ENCODE peak calls at places on chromosome 9, in four cellular contexts. One of them, this sample, is unnamed.

GRCh38 chr9:70049672-70050271 is 6.1 kb downstream of the MAMDC2 start:
- DNase-seq in heart left ventricle: peak
- DNase-seq in adrenal gland: peak
- DNase-seq in A549: no peak
- DNase-seq in this sample: peak

GRCh38 chr9:35508069-35508468 is 18.2 kb downstream of the RUSC2 start:
- DNase-seq in heart left ventricle: no peak
- DNase-seq in adrenal gland: no peak
- DNase-seq in A549: no peak
- DNase-seq in this sample: no peak

GRCh38 chr9:96139592-96140251 is 162.3 kb downstream of the HSD17B3 start:
- DNase-seq in A549: peak
- DNase-seq in adrenal gland: peak
- DNase-seq in heart left ventricle: no peak
- DNase-seq in this sample: no peak

GRCh38 chr9:13661014-13661413 is 381.5 kb upstream of the MPDZ start:
- DNase-seq in adrenal gland: no peak
- DNase-seq in heart left ventricle: no peak
- DNase-seq in A549: no peak
- DNase-seq in this sample: no peak

GRCh38 chr9:31304576-31304975 is 1079.9 kb upstream of the ACO1 start:
- DNase-seq in A549: peak
- DNase-seq in heart left ventricle: no peak
- DNase-seq in adrenal gland: no peak
- DNase-seq in this sample: no peak

GRCh38 chr9:27866741-27867140 is 293.5 kb upstream of the C9orf72 start:
- DNase-seq in A549: no peak
- DNase-seq in heart left ventricle: no peak
- DNase-seq in adrenal gland: no peak
- DNase-seq in this sample: no peak

GRCh38 chr9:42386477-42386876 is 203.0 kb downstream of the SPATA31A6 start:
- DNase-seq in A549: no peak
- DNase-seq in adrenal gland: no peak
- DNase-seq in heart left ventricle: no peak
- DNase-seq in this sample: no peak

GRCh38 chr9:70085241-70085640 is 41.6 kb downstream of the MAMDC2 start:
- DNase-seq in adrenal gland: no peak
- DNase-seq in heart left ventricle: no peak
- DNase-seq in A549: no peak
- DNase-seq in this sample: no peak

GRCh38 chr9:89740722-89741121 is 135.9 kb downstream of the GADD45G start:
- DNase-seq in adrenal gland: no peak
- DNase-seq in A549: no peak
- DNase-seq in heart left ventricle: no peak
- DNase-seq in this sample: no peak

GRCh38 chr9:126488881-126489404 is 124.8 kb upstream of the LMX1B start:
- DNase-seq in heart left ventricle: no peak
- DNase-seq in A549: no peak
- DNase-seq in adrenal gland: no peak
- DNase-seq in this sample: no peak

GRCh38 chr9:107016383-107016782 is 153.4 kb downstream of the ZNF462 start:
- DNase-seq in heart left ventricle: no peak
- DNase-seq in adrenal gland: no peak
- DNase-seq in A549: no peak
- DNase-seq in this sample: no peak

GRCh38 chr9:109016132-109016531 is 2.8 kb upstream of the CTNNAL1 start:
- DNase-seq in adrenal gland: no peak
- DNase-seq in heart left ventricle: no peak
- DNase-seq in A549: no peak
- DNase-seq in this sample: no peak

GRCh38 chr9:111668026-111668573 is 6.7 kb downstream of the GNG10 start:
- DNase-seq in A549: no peak
- DNase-seq in heart left ventricle: no peak
- DNase-seq in adrenal gland: no peak
- DNase-seq in this sample: no peak

GRCh38 chr9:69380811-69381210 is 55.8 kb downstream of the ENTREP1 start:
- DNase-seq in adrenal gland: no peak
- DNase-seq in heart left ventricle: no peak
- DNase-seq in A549: no peak
- DNase-seq in this sample: no peak

GRCh38 chr9:87655731-87656130 is 70.2 kb upstream of the CTSL start:
- DNase-seq in A549: no peak
- DNase-seq in heart left ventricle: no peak
- DNase-seq in adrenal gland: no peak
- DNase-seq in this sample: no peak

DNA sequence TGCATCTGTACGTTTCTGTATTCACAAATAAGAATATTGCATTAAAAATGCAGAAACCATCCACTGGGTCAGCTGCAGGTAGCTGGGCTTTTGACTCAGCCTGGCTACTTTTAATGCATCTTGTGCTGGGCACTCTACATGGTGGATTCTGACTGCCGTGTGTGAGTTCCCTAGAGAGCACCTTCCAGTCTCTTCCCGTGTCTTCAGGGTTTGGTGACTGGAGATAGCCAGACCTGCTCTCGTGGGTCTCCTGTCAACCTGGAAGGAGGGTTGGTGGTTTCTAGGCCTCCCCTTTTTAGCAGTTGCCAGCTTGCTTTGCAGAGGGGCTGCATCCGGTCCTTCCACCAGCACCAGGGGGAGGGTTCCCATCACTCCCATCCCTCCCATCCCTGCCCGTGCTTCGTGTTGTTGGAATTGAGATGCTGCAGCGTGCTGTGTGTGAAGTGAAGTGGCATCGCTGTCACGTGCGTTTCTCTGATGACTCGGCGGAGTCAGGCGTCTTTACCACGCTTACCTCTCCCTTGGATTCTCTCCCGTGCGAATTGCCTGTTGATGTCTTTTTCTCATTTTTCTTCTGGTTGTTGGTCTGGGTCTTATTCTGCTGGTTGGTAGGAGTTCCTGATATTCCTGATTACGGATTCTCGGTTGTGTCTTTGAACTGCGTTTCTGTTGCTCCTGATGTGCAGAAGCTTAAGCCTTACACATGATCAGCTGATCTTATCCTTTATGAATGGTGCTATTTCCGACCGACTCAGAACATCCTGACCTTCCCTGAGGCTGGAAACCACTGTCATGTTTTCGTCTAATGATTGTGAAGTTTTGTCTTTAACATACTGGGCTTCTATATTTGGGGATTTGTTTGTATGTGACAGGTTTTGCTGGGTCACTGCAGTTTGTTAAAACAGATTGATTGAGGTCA is 16.9 kb downstream of the FBXW5 start:
- DNase-seq in adrenal gland: no peak
- DNase-seq in A549: no peak
- DNase-seq in heart left ventricle: no peak
- DNase-seq in this sample: no peak
- TF ChIP-seq POLR2A in adrenal gland: no peak
- TF ChIP-seq POLR2A in A549: no peak
- TF ChIP-seq POLR2A in heart left ventricle: no peak
- TF ChIP-seq POLR2A in this sample: no peak

DNA sequence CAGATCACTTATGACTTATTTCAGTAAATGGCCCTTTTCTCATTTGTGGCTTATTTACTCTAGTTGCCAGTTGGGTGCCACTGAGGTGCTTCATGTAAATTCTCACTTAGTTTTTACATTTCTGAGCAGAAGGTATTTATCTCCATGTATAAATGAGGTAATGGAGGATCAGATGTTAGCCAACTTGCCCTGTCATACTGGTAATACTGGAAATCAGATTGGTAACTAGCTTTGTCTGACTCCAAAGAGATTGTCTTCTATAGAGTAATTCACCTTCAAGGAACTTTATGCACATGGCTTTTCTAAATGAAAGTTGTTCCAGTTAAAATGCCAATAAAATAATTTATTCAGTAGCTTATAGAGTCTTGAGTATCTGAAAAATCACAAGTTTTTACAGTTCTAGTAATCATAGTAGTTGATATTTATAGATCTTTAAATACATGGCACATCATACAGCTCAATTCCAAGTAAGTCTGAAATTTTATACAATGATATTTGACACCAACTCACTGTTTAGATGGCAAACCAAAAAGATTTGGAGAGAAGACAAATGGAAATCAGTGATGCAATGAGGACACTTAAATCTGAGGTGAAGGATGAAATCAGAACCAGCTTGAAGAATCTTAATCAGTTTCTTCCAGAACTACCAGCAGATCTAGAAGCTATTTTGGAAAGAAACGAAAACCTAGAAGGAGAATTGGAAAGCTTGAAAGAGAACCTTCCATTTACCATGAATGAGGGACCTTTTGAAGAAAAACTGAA is 28.8 kb downstream of the RAB14 start:
- DNase-seq in adrenal gland: no peak
- DNase-seq in A549: no peak
- DNase-seq in heart left ventricle: no peak
- DNase-seq in this sample: no peak
- H3K27ac ChIP-seq in adrenal gland: no peak
- H3K27ac ChIP-seq in A549: no peak
- H3K27ac ChIP-seq in heart left ventricle: no peak
- H3K27ac ChIP-seq in this sample: no peak

DNA sequence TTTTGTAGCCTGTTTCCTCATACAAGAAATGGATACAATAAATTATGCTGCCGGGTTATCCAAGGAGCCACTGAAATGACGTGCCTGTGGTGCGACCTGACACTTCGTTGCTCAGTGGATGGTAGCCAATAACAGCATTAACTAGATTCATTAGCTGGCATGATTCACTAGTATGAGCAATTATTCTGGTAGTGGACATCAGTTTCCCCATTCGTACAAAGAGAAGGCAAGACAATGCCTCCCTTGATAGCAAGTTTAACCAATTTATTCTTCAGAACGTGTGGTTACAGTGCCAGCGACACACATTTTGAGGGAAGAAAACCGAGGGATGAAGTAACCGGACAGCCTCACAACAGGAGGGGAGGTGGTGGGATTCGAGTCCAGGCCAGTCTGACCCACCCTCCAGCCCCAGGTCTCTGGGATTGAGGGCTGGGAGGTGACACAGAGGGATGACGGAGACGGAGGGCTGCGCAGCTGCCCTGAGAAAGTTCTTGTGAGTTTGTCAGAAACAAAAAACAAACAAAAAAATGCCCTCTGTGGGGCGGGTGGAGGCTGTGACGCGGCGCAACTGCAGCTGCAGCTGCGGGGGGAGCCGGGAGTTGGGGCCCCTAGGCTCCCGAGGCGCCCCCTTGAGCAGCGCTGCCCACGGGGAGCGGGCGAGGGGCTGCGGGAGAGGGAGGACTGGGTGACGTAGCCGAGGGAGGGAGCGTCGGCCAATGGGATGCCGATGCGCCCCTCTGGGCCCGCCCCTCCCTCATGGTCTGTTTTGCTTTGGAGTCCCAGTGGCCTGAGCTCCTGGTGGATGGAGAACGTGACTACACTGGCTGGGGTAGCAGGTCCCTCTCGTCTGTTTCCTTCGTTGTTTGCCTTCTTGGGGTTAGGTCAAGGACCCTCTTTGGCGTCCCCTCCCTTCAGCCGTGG is 10.9 kb downstream of the LHX2 start:
- DNase-seq in heart left ventricle: no peak
- DNase-seq in adrenal gland: no peak
- DNase-seq in A549: no peak
- DNase-seq in this sample: no peak
- TF ChIP-seq POLR2A in heart left ventricle: no peak
- TF ChIP-seq POLR2A in adrenal gland: no peak
- TF ChIP-seq POLR2A in A549: no peak
- TF ChIP-seq POLR2A in this sample: no peak

GRCh38 chr9:103804077-103804735 is 289.9 kb upstream of the SMC2 start:
- DNase-seq in adrenal gland: no peak
- DNase-seq in heart left ventricle: no peak
- DNase-seq in A549: peak
- DNase-seq in this sample: no peak
- H3K27ac ChIP-seq in adrenal gland: no peak
- H3K27ac ChIP-seq in heart left ventricle: no peak
- H3K27ac ChIP-seq in A549: peak
- H3K27ac ChIP-seq in this sample: no peak

DNA sequence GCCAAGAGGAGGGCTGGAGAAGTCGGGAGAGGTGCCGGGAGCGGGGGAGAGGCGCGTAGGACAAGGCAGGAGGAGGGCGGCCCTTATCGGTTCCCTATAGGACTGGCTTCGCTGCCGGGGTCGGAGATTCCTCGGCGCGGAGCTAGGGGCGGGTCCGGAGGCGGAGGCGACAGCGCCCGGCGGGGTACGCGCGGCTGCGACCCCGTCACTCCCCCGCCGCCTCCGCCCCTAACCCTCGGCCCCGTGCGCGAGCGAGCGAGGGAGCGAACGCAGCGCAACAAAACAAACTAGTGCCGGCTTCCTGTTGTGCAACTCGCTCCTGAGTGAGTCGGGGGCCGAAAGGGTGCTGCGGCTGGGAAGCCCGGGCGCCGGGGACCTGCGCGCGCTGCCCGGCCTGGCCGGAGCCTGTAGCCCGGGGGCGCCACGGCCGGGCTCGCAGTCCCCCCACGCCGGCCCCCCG is 2.0 kb downstream of the GLIS3 start:
- DNase-seq in A549: peak
- DNase-seq in adrenal gland: peak
- DNase-seq in heart left ventricle: peak
- DNase-seq in this sample: no peak
- TF ChIP-seq POLR2A in A549: peak
- TF ChIP-seq POLR2A in adrenal gland: no peak
- TF ChIP-seq POLR2A in heart left ventricle: peak
- TF ChIP-seq POLR2A in this sample: no peak

DNA sequence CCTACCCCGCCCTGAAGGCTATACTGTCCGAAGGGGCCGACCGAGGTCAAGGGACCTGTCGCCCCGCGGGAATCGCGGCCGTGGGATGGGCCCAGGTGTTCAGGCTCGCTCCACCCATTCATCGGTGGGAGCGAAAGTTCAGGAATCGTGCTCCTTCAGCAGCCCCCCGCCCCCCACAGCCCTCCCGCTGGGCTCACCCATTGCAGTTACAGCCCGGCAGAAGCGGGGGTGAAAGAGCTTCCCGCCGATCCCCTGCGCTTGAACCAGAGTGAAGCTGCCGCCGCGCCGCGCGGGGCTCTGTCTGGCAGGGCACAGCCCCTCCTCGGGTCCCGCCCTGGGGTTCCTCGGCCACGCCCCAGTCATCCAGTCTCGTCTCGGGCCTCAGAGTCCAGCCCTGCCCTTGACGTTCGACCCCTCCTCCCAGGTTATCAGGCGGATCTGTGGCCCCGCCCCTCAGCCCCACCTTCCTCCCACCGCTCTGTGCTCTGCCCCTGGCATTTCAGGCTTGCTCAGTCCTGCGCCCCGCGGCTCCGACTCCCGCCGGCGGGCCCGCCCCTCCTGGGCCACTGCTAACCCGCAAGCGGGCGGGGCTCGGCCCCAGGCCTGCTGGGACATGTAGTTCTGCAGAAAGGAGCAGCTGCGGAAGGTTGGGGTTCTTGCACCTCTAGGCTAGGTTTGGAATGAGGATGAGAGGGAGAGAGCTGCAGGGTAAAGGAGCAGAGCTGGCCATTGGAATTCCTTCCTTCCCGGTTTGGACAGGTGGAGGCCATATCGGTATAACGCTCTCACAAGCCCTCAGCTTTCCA is at the start of gene MYORG:
- DNase-seq in heart left ventricle: peak
- DNase-seq in A549: peak
- DNase-seq in adrenal gland: peak
- DNase-seq in this sample: peak
- H3K27ac ChIP-seq in heart left ventricle: peak
- H3K27ac ChIP-seq in A549: peak
- H3K27ac ChIP-seq in adrenal gland: peak
- H3K27ac ChIP-seq in this sample: peak

GRCh38 chr9:129895376-129896268 is 60.4 kb downstream of the USP20 start:
- DNase-seq in A549: no peak
- DNase-seq in adrenal gland: no peak
- DNase-seq in heart left ventricle: no peak
- DNase-seq in this sample: no peak
- TF ChIP-seq POLR2A in A549: no peak
- TF ChIP-seq POLR2A in adrenal gland: no peak
- TF ChIP-seq POLR2A in heart left ventricle: no peak
- TF ChIP-seq POLR2A in this sample: no peak

GRCh38 chr9:37414503-37414943 is 8.0 kb upstream of the GRHPR start:
- DNase-seq in adrenal gland: no peak
- DNase-seq in heart left ventricle: no peak
- DNase-seq in A549: no peak
- DNase-seq in this sample: no peak
- H3K27ac ChIP-seq in adrenal gland: no peak
- H3K27ac ChIP-seq in heart left ventricle: no peak
- H3K27ac ChIP-seq in A549: peak
- H3K27ac ChIP-seq in this sample: no peak